ENCODE peak calls at places on chromosomes 16 and 17, in four cellular contexts. One of them, this sample, is unnamed.

GRCh38 chr17:57911834-57912673 is 43.2 kb downstream of the CUEDC1 start:
- DNase-seq in prostate gland: peak; percentile 96
- DNase-seq in breast epithelium: peak; percentile 97
- DNase-seq in dorsolateral prefrontal cortex: peak; percentile 84
- DNase-seq in this sample: no peak

GRCh38 chr16:61798741-61799140 is 237.5 kb downstream of the CDH8 start:
- DNase-seq in prostate gland: no peak
- DNase-seq in breast epithelium: no peak
- DNase-seq in dorsolateral prefrontal cortex: no peak
- DNase-seq in this sample: no peak

GRCh38 chr17:72413077-72414031 is 292.5 kb downstream of the SOX9 start:
- DNase-seq in prostate gland: no peak
- DNase-seq in dorsolateral prefrontal cortex: no peak
- DNase-seq in breast epithelium: no peak
- DNase-seq in this sample: no peak

GRCh38 chr16:15954814-15955151 is 5.4 kb downstream of the ABCC1 start:
- DNase-seq in prostate gland: no peak
- DNase-seq in dorsolateral prefrontal cortex: no peak
- DNase-seq in breast epithelium: no peak
- DNase-seq in this sample: no peak

GRCh38 chr17:556431-556995 is 158.1 kb downstream of the VPS53 start:
- DNase-seq in prostate gland: no peak
- DNase-seq in dorsolateral prefrontal cortex: no peak
- DNase-seq in breast epithelium: no peak
- DNase-seq in this sample: no peak

GRCh38 chr17:78785663-78786057 is 3.6 kb upstream of the CYTH1 start:
- DNase-seq in prostate gland: no peak
- DNase-seq in dorsolateral prefrontal cortex: no peak
- DNase-seq in breast epithelium: no peak
- DNase-seq in this sample: no peak

GRCh38 chr16:450385-450784 is 24.9 kb downstream of the RAB11FIP3 start:
- DNase-seq in breast epithelium: no peak
- DNase-seq in prostate gland: no peak
- DNase-seq in dorsolateral prefrontal cortex: no peak
- DNase-seq in this sample: no peak

GRCh38 chr17:21592774-21593173 is 99.5 kb upstream of the KCNJ18 start:
- DNase-seq in breast epithelium: no peak
- DNase-seq in prostate gland: no peak
- DNase-seq in dorsolateral prefrontal cortex: no peak
- DNase-seq in this sample: no peak

GRCh38 chr17:48927978-48928716 is 16.5 kb downstream of the SNF8 start:
- DNase-seq in dorsolateral prefrontal cortex: no peak
- DNase-seq in breast epithelium: no peak
- DNase-seq in prostate gland: no peak
- DNase-seq in this sample: no peak

GRCh38 chr16:82301108-82301755 is 131.2 kb upstream of the MPHOSPH6 start:
- DNase-seq in dorsolateral prefrontal cortex: no peak
- DNase-seq in prostate gland: no peak
- DNase-seq in breast epithelium: no peak
- DNase-seq in this sample: no peak

GRCh38 chr17:39364236-39365025 is 37.0 kb downstream of the FBXL20 start:
- DNase-seq in dorsolateral prefrontal cortex: no peak
- DNase-seq in prostate gland: no peak
- DNase-seq in breast epithelium: no peak
- DNase-seq in this sample: no peak

GRCh38 chr17:62616993-62617893 is 10.2 kb upstream of the MRC2 start:
- DNase-seq in prostate gland: no peak
- DNase-seq in dorsolateral prefrontal cortex: no peak
- DNase-seq in breast epithelium: no peak
- DNase-seq in this sample: no peak

GRCh38 chr17:15934866-15935265 is 10.1 kb upstream of the ADORA2B start:
- DNase-seq in dorsolateral prefrontal cortex: no peak
- DNase-seq in prostate gland: no peak
- DNase-seq in breast epithelium: no peak
- DNase-seq in this sample: no peak

GRCh38 chr17:65530985-65531507 is 30.4 kb downstream of the AXIN2 start:
- DNase-seq in dorsolateral prefrontal cortex: no peak
- DNase-seq in prostate gland: no peak
- DNase-seq in breast epithelium: no peak
- DNase-seq in this sample: no peak

GRCh38 chr17:31393749-31394146 is 2.3 kb downstream of the RAB11FIP4 start:
- DNase-seq in dorsolateral prefrontal cortex: no peak
- DNase-seq in prostate gland: no peak
- DNase-seq in breast epithelium: no peak
- DNase-seq in this sample: peak; percentile 29

GRCh38 chr17:7560172-7561027 is 1.3 kb upstream of the SENP3 start:
- DNase-seq in breast epithelium: peak; percentile 76
- DNase-seq in prostate gland: peak; percentile 48
- DNase-seq in dorsolateral prefrontal cortex: no peak
- DNase-seq in this sample: peak; percentile 80

GRCh38 chr17:73118876-73119485 is 26.5 kb upstream of the SLC39A11 start:
- DNase-seq in dorsolateral prefrontal cortex: no peak
- DNase-seq in breast epithelium: no peak
- DNase-seq in prostate gland: no peak
- DNase-seq in this sample: no peak

GRCh38 chr17:29625037-29625750 is 2.5 kb upstream of the CORO6 start:
- DNase-seq in breast epithelium: no peak
- DNase-seq in dorsolateral prefrontal cortex: no peak
- DNase-seq in prostate gland: no peak
- DNase-seq in this sample: no peak

GRCh38 chr16:10752843-10753523 is 9.3 kb downstream of the NUBP1 start:
- DNase-seq in dorsolateral prefrontal cortex: no peak
- DNase-seq in prostate gland: no peak
- DNase-seq in breast epithelium: no peak
- DNase-seq in this sample: no peak

GRCh38 chr17:4161560-4162221 is 18.7 kb downstream of the CYB5D2 start:
- DNase-seq in prostate gland: no peak
- DNase-seq in breast epithelium: no peak
- DNase-seq in dorsolateral prefrontal cortex: no peak
- DNase-seq in this sample: no peak

GRCh38 chr16:75486666-75487313 is 8.5 kb downstream of the CHST6 start:
- DNase-seq in breast epithelium: no peak
- DNase-seq in prostate gland: no peak
- DNase-seq in dorsolateral prefrontal cortex: no peak
- DNase-seq in this sample: no peak

GRCh38 chr17:28662527-28662829 is 473 bp downstream of the SUPT6H start:
- DNase-seq in prostate gland: no peak
- DNase-seq in breast epithelium: no peak
- DNase-seq in dorsolateral prefrontal cortex: no peak
- DNase-seq in this sample: no peak

GRCh38 chr17:19013226-19013625 is 8.7 kb upstream of the FAM83G start:
- DNase-seq in prostate gland: no peak
- DNase-seq in dorsolateral prefrontal cortex: no peak
- DNase-seq in breast epithelium: no peak
- DNase-seq in this sample: no peak

GRCh38 chr16:53523126-53523804 is 20.3 kb upstream of the AKTIP start:
- DNase-seq in dorsolateral prefrontal cortex: no peak
- DNase-seq in prostate gland: no peak
- DNase-seq in breast epithelium: no peak
- DNase-seq in this sample: no peak

GRCh38 chr17:19539841-19540311 is 6.2 kb downstream of the SLC47A1 start:
- DNase-seq in prostate gland: no peak
- DNase-seq in breast epithelium: no peak
- DNase-seq in dorsolateral prefrontal cortex: no peak
- DNase-seq in this sample: no peak

GRCh38 chr17:28746611-28747045 is 2.8 kb downstream of the TRAF4 start:
- DNase-seq in breast epithelium: no peak
- DNase-seq in prostate gland: no peak
- DNase-seq in dorsolateral prefrontal cortex: peak; percentile 47
- DNase-seq in this sample: no peak

GRCh38 chr17:7573324-7574080 is 5.9 kb upstream of the CD68 start:
- DNase-seq in prostate gland: peak; percentile 89
- DNase-seq in dorsolateral prefrontal cortex: peak; percentile 74
- DNase-seq in breast epithelium: peak; percentile 91
- DNase-seq in this sample: peak; percentile 81

GRCh38 chr16:74842413-74842812 is 67.8 kb upstream of the FA2H start:
- DNase-seq in prostate gland: peak; percentile 9
- DNase-seq in dorsolateral prefrontal cortex: no peak
- DNase-seq in breast epithelium: no peak
- DNase-seq in this sample: no peak

GRCh38 chr16:80993293-80993691 is 13.4 kb downstream of the CMC2 start:
- DNase-seq in breast epithelium: no peak
- DNase-seq in dorsolateral prefrontal cortex: no peak
- DNase-seq in prostate gland: no peak
- DNase-seq in this sample: no peak

GRCh38 chr17:4565209-4566141 is 5.1 kb upstream of the GGT6 start:
- DNase-seq in dorsolateral prefrontal cortex: no peak
- DNase-seq in prostate gland: peak; percentile 51
- DNase-seq in breast epithelium: no peak
- DNase-seq in this sample: no peak

GRCh38 chr17:76452102-76452645 is 778 bp downstream of the UBE2O start:
- DNase-seq in prostate gland: no peak
- DNase-seq in dorsolateral prefrontal cortex: no peak
- DNase-seq in breast epithelium: no peak
- DNase-seq in this sample: peak; percentile 52

GRCh38 chr17:512926-513325 is 160.3 kb upstream of the RPH3AL start:
- DNase-seq in dorsolateral prefrontal cortex: no peak
- DNase-seq in prostate gland: no peak
- DNase-seq in breast epithelium: no peak
- DNase-seq in this sample: no peak

GRCh38 chr16:53744449-53744848 is 40.5 kb downstream of the FTO start:
- DNase-seq in breast epithelium: no peak
- DNase-seq in dorsolateral prefrontal cortex: no peak
- DNase-seq in prostate gland: no peak
- DNase-seq in this sample: no peak

GRCh38 chr17:16463341-16464000 is 28.5 kb downstream of the LRRC75A start:
- DNase-seq in prostate gland: no peak
- DNase-seq in dorsolateral prefrontal cortex: peak; percentile 37
- DNase-seq in breast epithelium: no peak
- DNase-seq in this sample: no peak

GRCh38 chr16:85716016-85716679 is 27.4 kb upstream of the GINS2 start:
- DNase-seq in prostate gland: no peak
- DNase-seq in breast epithelium: no peak
- DNase-seq in dorsolateral prefrontal cortex: no peak
- DNase-seq in this sample: no peak

GRCh38 chr17:51014129-51014528 is 106.5 kb downstream of the SPAG9 start:
- DNase-seq in breast epithelium: no peak
- DNase-seq in dorsolateral prefrontal cortex: no peak
- DNase-seq in prostate gland: no peak
- DNase-seq in this sample: no peak

GRCh38 chr16:87040169-87041117 is 276.7 kb downstream of the C16orf95 start:
- DNase-seq in prostate gland: no peak
- DNase-seq in breast epithelium: no peak
- DNase-seq in dorsolateral prefrontal cortex: no peak
- DNase-seq in this sample: no peak
- TF ChIP-seq CTCF in prostate gland: no peak
- TF ChIP-seq CTCF in breast epithelium: no peak
- TF ChIP-seq CTCF in dorsolateral prefrontal cortex: no peak
- TF ChIP-seq CTCF in this sample: no peak

GRCh38 chr16:77041468-77041867 is 149.5 kb upstream of the MON1B start:
- DNase-seq in dorsolateral prefrontal cortex: no peak
- DNase-seq in prostate gland: no peak
- DNase-seq in breast epithelium: no peak
- DNase-seq in this sample: no peak

GRCh38 chr16:77037696-77038347 is 153.2 kb upstream of the MON1B start:
- DNase-seq in dorsolateral prefrontal cortex: no peak
- DNase-seq in breast epithelium: no peak
- DNase-seq in prostate gland: no peak
- DNase-seq in this sample: no peak

DNA sequence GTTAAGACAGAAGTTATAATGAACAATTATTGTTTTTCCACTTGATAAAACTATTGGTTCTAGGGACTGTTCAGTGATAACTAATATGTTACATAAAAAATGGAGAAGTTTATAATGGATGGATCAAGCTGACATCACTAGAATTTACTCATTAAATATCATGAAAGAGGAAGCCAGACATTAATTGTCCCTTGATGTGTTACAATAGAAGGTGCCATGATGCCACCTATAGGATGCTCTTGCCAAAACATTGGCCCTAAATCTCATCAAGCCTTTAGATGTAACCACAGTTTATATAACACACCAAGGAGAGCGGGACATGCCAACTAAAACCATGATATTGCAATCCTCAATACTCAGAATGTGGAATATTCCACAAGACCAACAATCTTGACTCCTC is 147.9 kb upstream of the MON1B start:
- DNase-seq in prostate gland: no peak
- DNase-seq in breast epithelium: no peak
- DNase-seq in dorsolateral prefrontal cortex: no peak
- DNase-seq in this sample: no peak
- TF ChIP-seq CTCF in prostate gland: no peak
- TF ChIP-seq CTCF in breast epithelium: no peak
- TF ChIP-seq CTCF in dorsolateral prefrontal cortex: no peak
- TF ChIP-seq CTCF in this sample: no peak

GRCh38 chr16:2056681-2057407 is 9.1 kb downstream of the TSC2 start:
- DNase-seq in breast epithelium: no peak
- DNase-seq in prostate gland: no peak
- DNase-seq in dorsolateral prefrontal cortex: no peak
- DNase-seq in this sample: no peak
- TF ChIP-seq CTCF in breast epithelium: no peak
- TF ChIP-seq CTCF in prostate gland: no peak
- TF ChIP-seq CTCF in dorsolateral prefrontal cortex: peak; percentile 33
- TF ChIP-seq CTCF in this sample: no peak

GRCh38 chr17:75109407-75110236 is at the start of gene ARMC7:
- DNase-seq in breast epithelium: peak; percentile 88
- DNase-seq in dorsolateral prefrontal cortex: peak; percentile 84
- DNase-seq in prostate gland: peak; percentile 83
- DNase-seq in this sample: peak; percentile 95
- TF ChIP-seq CTCF in breast epithelium: no peak
- TF ChIP-seq CTCF in dorsolateral prefrontal cortex: no peak
- TF ChIP-seq CTCF in prostate gland: no peak
- TF ChIP-seq CTCF in this sample: no peak

GRCh38 chr17:10125761-10126553 is 72.4 kb downstream of the GAS7 start:
- DNase-seq in breast epithelium: no peak
- DNase-seq in prostate gland: no peak
- DNase-seq in dorsolateral prefrontal cortex: no peak
- DNase-seq in this sample: no peak
- TF ChIP-seq CTCF in breast epithelium: no peak
- TF ChIP-seq CTCF in prostate gland: no peak
- TF ChIP-seq CTCF in dorsolateral prefrontal cortex: no peak
- TF ChIP-seq CTCF in this sample: no peak

GRCh38 chr17:43456661-43457361 is 27.0 kb upstream of the DHX8 start:
- DNase-seq in breast epithelium: no peak
- DNase-seq in dorsolateral prefrontal cortex: no peak
- DNase-seq in prostate gland: no peak
- DNase-seq in this sample: no peak
- TF ChIP-seq CTCF in breast epithelium: no peak
- TF ChIP-seq CTCF in dorsolateral prefrontal cortex: no peak
- TF ChIP-seq CTCF in prostate gland: no peak
- TF ChIP-seq CTCF in this sample: no peak

GRCh38 chr16:30867747-30868146 is 26.1 kb downstream of the BCL7C start:
- DNase-seq in breast epithelium: no peak
- DNase-seq in prostate gland: no peak
- DNase-seq in dorsolateral prefrontal cortex: no peak
- DNase-seq in this sample: no peak
- TF ChIP-seq CTCF in breast epithelium: no peak
- TF ChIP-seq CTCF in prostate gland: no peak
- TF ChIP-seq CTCF in dorsolateral prefrontal cortex: no peak
- TF ChIP-seq CTCF in this sample: no peak

This sample was measured in mesothelial cell of epicardium.